ENCODE peak calls at places on chromosomes 1 and 21, in seven cellular contexts. T is pancreas; B is HT1080; M is stimulated activated CD8-positive, alpha-beta memory T cell treated with anti-CD3 and anti-CD28 coated beads, Interleukin-2, amount 100 ng/mL, for 48 hours; Y is ACHN; X is EL; C is colonic mucosa. F is an unnamed sample.

GRCh38 chr1:224894915-224895314 is 34.6 kb upstream of the DNAH14 start:
- DNase-seq in T (no peak), B (peak), M (no peak), Y (peak), X (peak), C (no peak), F (no peak)

GRCh38 chr1:177909416-177909815 is 60.4 kb downstream of the SEC16B start:
- DNase-seq in T (no peak), B (no peak), M (no peak), Y (no peak), X (no peak), C (no peak), F (no peak)

GRCh38 chr1:248873993-248874671 is 15.2 kb upstream of the ZNF692 start:
- DNase-seq in T (peak), B (no peak), M (peak), Y (peak), X (no peak), C (peak), F (peak)

GRCh38 chr1:154501423-154502065 is 475 bp upstream of the TDRD10 start:
- DNase-seq in T (peak), B (no peak), M (no peak), Y (no peak), X (peak), C (peak), F (no peak)

GRCh38 chr1:23951646-23952095 is 8.0 kb upstream of the PNRC2 start:
- DNase-seq in T (no peak), B (peak), M (no peak), Y (peak), X (peak), C (no peak), F (no peak)

GRCh38 chr1:109895720-109896504 is 14.7 kb upstream of the CSF1 start:
- DNase-seq in T (no peak), B (peak), M (no peak), Y (peak), X (peak), C (no peak), F (no peak)

GRCh38 chr1:212638419-212639151 is 30.0 kb downstream of the ATF3 start:
- DNase-seq in T (no peak), B (no peak), M (no peak), Y (no peak), X (peak), C (no peak), F (peak)

GRCh38 chr1:117060441-117061317 is 553 bp downstream of the TTF2 start:
- DNase-seq in T (peak), B (peak), M (no peak), Y (peak), X (peak), C (peak), F (no peak)

GRCh38 chr1:114153621-114154145 is at the start of gene SYT6:
- DNase-seq in T (no peak), B (no peak), M (no peak), Y (no peak), X (no peak), C (no peak), F (no peak)

GRCh38 chr1:225318706-225319575 is 108.9 kb downstream of the LBR start:
- DNase-seq in T (peak), B (peak), M (no peak), Y (peak), X (peak), C (peak), F (no peak)

GRCh38 chr21:34775793-34776192 is 107.0 kb downstream of the CLIC6 start:
- DNase-seq in T (no peak), B (no peak), M (no peak), Y (no peak), X (no peak), C (no peak), F (no peak)

GRCh38 chr1:68104155-68104554 is 53.7 kb upstream of the DIRAS3 start:
- DNase-seq in T (no peak), B (peak), M (no peak), Y (no peak), X (peak), C (no peak), F (no peak)

GRCh38 chr1:66711420-66711819 is 40.8 kb upstream of the DYNLT5 start:
- DNase-seq in T (no peak), B (peak), M (no peak), Y (peak), X (peak), C (no peak), F (no peak)

GRCh38 chr1:222057162-222057561 is 315.3 kb upstream of the DUSP10 start:
- DNase-seq in T (no peak), B (no peak), M (no peak), Y (no peak), X (no peak), C (no peak), F (no peak)

GRCh38 chr1:173097001-173097400 is 46.3 kb upstream of the TNFSF18 start:
- DNase-seq in T (no peak), B (no peak), M (no peak), Y (no peak), X (peak), C (no peak), F (no peak)

F was measured in occipital lobe.